ENCODE peak calls at places on chromosomes 12 and 14, in four cellular contexts. N is RKO, S is hepatic stellate cell, W is right lobe of liver. O is an unnamed sample.

GRCh38 chr12:48795550-48796455 is 6.9 kb upstream of the ADCY6 start:
- DNase-seq in N (peak), W (peak), S (peak), O (peak)

GRCh38 chr12:68129979-68130378 is 29.6 kb downstream of the IFNG start:
- DNase-seq in W (no peak), S (no peak), N (no peak), O (no peak)

GRCh38 chr12:102061096-102061555 is 665 bp downstream of the WASHC3 start:
- DNase-seq in S (no peak), W (no peak), N (no peak), O (no peak)

GRCh38 chr14:73887704-73888459 is 1.2 kb downstream of the ZNF410 start:
- DNase-seq in S (no peak), W (no peak), N (peak), O (peak)

GRCh38 chr14:74217672-74218448 is 21.4 kb upstream of the VSX2 start:
- DNase-seq in S (peak), N (no peak), W (peak), O (peak)

GRCh38 chr12:116164263-116164817 is 113.2 kb downstream of the MED13L start:
- DNase-seq in W (no peak), S (no peak), N (no peak), O (peak)

GRCh38 chr14:68633131-68633991 is 159.5 kb downstream of the ZFP36L1 start:
- DNase-seq in S (peak), W (no peak), N (no peak), O (no peak)

GRCh38 chr12:78865297-78865955 is 852 bp downstream of the SYT1 start:
- DNase-seq in N (no peak), S (no peak), W (no peak), O (peak)

GRCh38 chr12:32440120-32440865 is 40.9 kb downstream of the FGD4 start:
- DNase-seq in W (no peak), S (no peak), N (no peak), O (no peak)

GRCh38 chr12:127284870-127285431 is 982.0 kb upstream of the TMEM132C start:
- DNase-seq in N (no peak), S (peak), W (no peak), O (peak)

GRCh38 chr14:101726954-101727302 is 34.6 kb upstream of the PPP2R5C start:
- DNase-seq in W (no peak), S (no peak), N (no peak), O (no peak)

GRCh38 chr12:49902399-49903350 is 1.0 kb downstream of the FAIM2 start:
- DNase-seq in W (no peak), N (no peak), S (no peak), O (no peak)

GRCh38 chr14:104367811-104368750 is 211.5 kb upstream of the C14orf180 start:
- DNase-seq in W (no peak), N (no peak), S (no peak), O (no peak)

GRCh38 chr14:83559721-83560120 is 1970.2 kb upstream of the FLRT2 start:
- DNase-seq in S (no peak), W (no peak), N (no peak), O (no peak)

GRCh38 chr12:45051490-45052105 is 699 bp upstream of the DBX2 start:
- DNase-seq in N (no peak), S (no peak), W (no peak), O (no peak)

GRCh38 chr14:98244162-98244948 is 1027.6 kb downstream of the BCL11B start:
- DNase-seq in N (no peak), W (no peak), S (no peak), O (no peak)

GRCh38 chr14:64536488-64537245 is 3.9 kb upstream of the HSPA2 start:
- DNase-seq in S (no peak), W (no peak), N (no peak), O (no peak)

GRCh38 chr12:12214635-12215131 is 52.2 kb downstream of the LRP6 start:
- DNase-seq in S (no peak), W (no peak), N (no peak), O (no peak)

GRCh38 chr14:24172871-24173281 is 996 bp downstream of the REC8 start:
- DNase-seq in W (no peak), N (no peak), S (no peak), O (no peak)

GRCh38 chr14:104731249-104731924 is 7.4 kb downstream of the ADSS1 start:
- DNase-seq in N (peak), S (no peak), W (no peak), O (no peak)

GRCh38 chr14:62983821-62984220 is 61.4 kb downstream of the KCNH5 start:
- DNase-seq in W (no peak), N (no peak), S (no peak), O (no peak)